ENCODE peak calls at places on chromosome 11, in five cellular contexts. One of them, this sample, is unnamed.

GRCh38 chr11:100680070-100680469 is 7.0 kb upstream of the ARHGAP42 start:
- DNase-seq in RWPE1: no peak
- DNase-seq in astrocyte of the spinal cord: peak
- DNase-seq in mucosa of descending colon: no peak
- DNase-seq in mammary epithelial cell: no peak
- DNase-seq in this sample: no peak

GRCh38 chr11:69414773-69415187 is 66.7 kb upstream of the LINC01488 start:
- DNase-seq in astrocyte of the spinal cord: no peak
- DNase-seq in mucosa of descending colon: no peak
- DNase-seq in mammary epithelial cell: no peak
- DNase-seq in RWPE1: no peak
- DNase-seq in this sample: peak

GRCh38 chr11:66869471-66869870 is 12.6 kb downstream of the LRFN4 start:
- DNase-seq in RWPE1: no peak
- DNase-seq in astrocyte of the spinal cord: no peak
- DNase-seq in mammary epithelial cell: no peak
- DNase-seq in mucosa of descending colon: no peak
- DNase-seq in this sample: no peak

GRCh38 chr11:82846037-82846383 is 54.2 kb downstream of the PRCP start:
- DNase-seq in RWPE1: no peak
- DNase-seq in astrocyte of the spinal cord: no peak
- DNase-seq in mucosa of descending colon: no peak
- DNase-seq in mammary epithelial cell: no peak
- DNase-seq in this sample: no peak

GRCh38 chr11:118226781-118227180 is 2.0 kb upstream of the JAML start:
- DNase-seq in mammary epithelial cell: no peak
- DNase-seq in RWPE1: no peak
- DNase-seq in mucosa of descending colon: no peak
- DNase-seq in astrocyte of the spinal cord: no peak
- DNase-seq in this sample: no peak

GRCh38 chr11:103110406-103110805 is 1.2 kb downstream of the DYNC2H1 start:
- DNase-seq in mammary epithelial cell: peak
- DNase-seq in RWPE1: peak
- DNase-seq in astrocyte of the spinal cord: peak
- DNase-seq in mucosa of descending colon: no peak
- DNase-seq in this sample: no peak

GRCh38 chr11:10584071-10584501 is 15.6 kb upstream of the LYVE1 start:
- DNase-seq in mammary epithelial cell: no peak
- DNase-seq in astrocyte of the spinal cord: peak
- DNase-seq in mucosa of descending colon: no peak
- DNase-seq in RWPE1: no peak
- DNase-seq in this sample: no peak

GRCh38 chr11:88208742-88209141 is 33.5 kb upstream of the RAB38 start:
- DNase-seq in mucosa of descending colon: peak
- DNase-seq in RWPE1: no peak
- DNase-seq in astrocyte of the spinal cord: no peak
- DNase-seq in mammary epithelial cell: peak
- DNase-seq in this sample: no peak

GRCh38 chr11:128913806-128914205 is 22.6 kb downstream of the KCNJ5 start:
- DNase-seq in mucosa of descending colon: no peak
- DNase-seq in mammary epithelial cell: no peak
- DNase-seq in astrocyte of the spinal cord: no peak
- DNase-seq in RWPE1: no peak
- DNase-seq in this sample: no peak

GRCh38 chr11:764322-765024 is 12.8 kb downstream of the GATD1 start:
- DNase-seq in mucosa of descending colon: no peak
- DNase-seq in RWPE1: no peak
- DNase-seq in astrocyte of the spinal cord: no peak
- DNase-seq in mammary epithelial cell: no peak
- DNase-seq in this sample: no peak

This sample was measured in C1 segment of cervical spinal cord.